ENCODE peak calls at places on chromosomes 3 and 15, in four cellular contexts. J, C, Z and D are unnamed samples. For H3K9me3, the result is how much of the 10 kb centered on the place peaks cover.

GRCh38 chr3:126881861-126882260 is 101.1 kb upstream of the PLXNA1 start:
- DNase-seq in Z (no peak), J (no peak), C (no peak), D (no peak)

GRCh38 chr3:13659221-13659969 is 110.5 kb downstream of the FBLN2 start:
- DNase-seq in Z (no peak), C (no peak), J (no peak), D (no peak)

GRCh38 chr3:61358364-61358763 is 107.1 kb upstream of the FHIT start:
- DNase-seq in C (no peak), Z (no peak), J (peak), D (no peak)

GRCh38 chr3:84968701-84969235 is 10.0 kb downstream of the CADM2 start:
- DNase-seq in C (no peak), Z (no peak), J (no peak), D (no peak)

GRCh38 chr15:34644851-34645250 is 61.4 kb upstream of the GOLGA8B start:
- DNase-seq in C (no peak), Z (no peak), J (no peak), D (no peak)

GRCh38 chr3:33636125-33636855 is 81.8 kb downstream of the CLASP2 start:
- DNase-seq in C (peak), Z (peak), J (no peak), D (no peak)

GRCh38 chr3:29852767-29853166 is 571.9 kb downstream of the RBMS3 start:
- DNase-seq in C (no peak), Z (no peak), J (no peak), D (no peak)

GRCh38 chr3:71591106-71591505 is 7.6 kb upstream of the FOXP1 start:
- DNase-seq in C (peak), J (no peak), Z (no peak), D (no peak)

GRCh38 chr15:74917676-74918075 is 11.0 kb upstream of the FAM219B start:
- DNase-seq in Z (no peak), C (peak), J (no peak), D (no peak)

GRCh38 chr15:74908635-74909034 is 2.0 kb upstream of the FAM219B start:
- DNase-seq in Z (no peak), C (no peak), J (no peak), D (no peak)

GRCh38 chr15:74907277-74907870 is 723 bp upstream of the FAM219B start:
- DNase-seq in J (no peak), Z (no peak), C (no peak), D (no peak)

GRCh38 chr15:74913041-74913440 is 6.4 kb upstream of the FAM219B start:
- DNase-seq in Z (no peak), J (no peak), C (peak), D (no peak)
- H3K27ac ChIP-seq in Z (no peak), J (no peak), C (peak), D (no peak)

DNA sequence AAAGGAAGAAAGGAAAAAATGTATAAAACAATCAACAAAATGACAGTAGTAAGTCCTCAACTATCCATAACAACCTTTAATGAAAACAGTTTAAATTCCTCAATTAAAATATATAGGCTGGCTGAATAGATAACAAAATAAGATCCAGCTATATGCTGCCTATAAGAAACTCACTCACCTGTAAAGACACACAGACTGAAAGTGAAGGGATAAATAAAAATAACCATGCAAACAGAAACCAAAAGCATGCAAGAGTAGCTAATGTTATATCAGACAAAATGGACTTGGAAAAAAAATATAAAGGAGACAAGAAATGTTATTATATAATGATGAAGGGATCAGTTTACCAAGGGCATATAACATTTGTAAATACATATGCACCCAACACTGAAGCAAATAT is 51.2 kb downstream of the AP4E1 start:
- DNase-seq in Z (no peak), J (no peak), C (no peak), D (no peak)
- H3K9me3 ChIP-seq in Z (under half), J (under half), C (under half), D (under half)

DNA sequence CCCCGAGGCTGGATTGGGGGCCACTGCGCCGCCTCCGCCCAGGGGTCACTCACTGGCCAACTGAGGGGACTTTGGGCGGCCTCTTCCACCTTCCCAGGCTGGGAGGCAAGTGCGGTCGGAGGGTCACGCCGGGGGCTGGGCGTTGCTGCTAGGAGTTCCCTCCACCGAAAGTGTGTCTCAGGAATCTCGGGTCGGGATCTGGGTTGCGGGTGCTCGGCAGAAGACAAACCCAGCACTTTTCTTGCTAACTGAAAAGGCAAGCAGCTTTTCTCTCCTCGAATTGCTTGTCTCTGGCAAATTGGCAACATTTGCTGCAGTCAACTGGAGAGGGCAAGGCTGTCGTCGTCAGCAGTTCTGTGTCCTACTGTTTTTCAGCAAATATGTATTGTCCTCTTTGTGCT is 376 bp upstream of the SLC30A4 start:
- DNase-seq in J (no peak), C (peak), Z (no peak), D (no peak)
- H3K4me3 ChIP-seq in J (peak), C (peak), Z (no peak), D (peak)

GRCh38 chr15:31471731-31472430 is 145.2 kb downstream of the KLF13 start:
- DNase-seq in C (peak), Z (no peak), J (no peak), D (no peak)
- H3K27ac ChIP-seq in C (peak), Z (peak), J (no peak), D (peak)

GRCh38 chr15:26449296-26449695 is 323.6 kb downstream of the GABRB3 start:
- DNase-seq in C (no peak), J (no peak), Z (no peak), D (no peak)
- H3K9me3 ChIP-seq in C (under half), J (under half), Z (under half), D (under half)

DNA sequence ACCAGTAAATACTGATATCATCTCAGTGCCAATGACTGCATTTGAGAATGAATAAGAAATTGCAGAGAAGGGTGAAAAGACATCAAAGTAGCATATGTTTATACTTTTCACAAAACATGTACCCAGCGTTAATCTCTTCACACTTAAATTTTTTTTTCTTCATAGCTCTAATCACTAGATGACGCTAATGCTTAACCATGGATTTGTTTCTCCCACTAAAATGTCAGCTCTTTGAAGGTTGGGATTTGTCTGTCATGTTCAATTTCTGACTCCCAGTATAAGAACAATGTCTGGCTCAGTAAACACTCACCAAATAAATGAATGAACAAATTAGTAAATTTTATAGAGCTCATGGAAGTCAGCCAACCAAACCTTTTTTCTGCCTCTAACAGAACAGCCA is 78.3 kb upstream of the LMCD1 start:
- DNase-seq in Z (no peak), C (no peak), J (no peak), D (no peak)
- H3K4me3 ChIP-seq in Z (no peak), C (no peak), J (no peak), D (no peak)

DNA sequence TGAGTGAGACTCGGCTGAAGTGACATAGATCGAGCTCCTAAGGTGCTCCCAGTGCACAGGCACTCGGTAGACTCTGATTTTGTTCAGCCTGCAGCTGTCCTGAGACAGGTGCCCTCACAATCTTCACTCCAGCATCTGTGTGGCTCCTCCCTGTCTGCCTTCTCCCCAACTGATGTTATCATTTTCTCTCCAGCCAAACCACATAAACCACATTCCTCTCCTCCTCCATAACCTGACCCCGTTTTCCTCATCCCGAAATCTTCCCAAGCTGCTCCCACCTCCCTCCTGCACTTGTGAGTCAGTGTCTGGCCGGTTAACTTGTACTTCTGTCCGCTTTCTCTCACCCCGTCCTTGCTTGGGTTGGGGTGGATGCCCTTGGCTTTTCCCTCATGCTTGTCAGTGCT is 93.3 kb upstream of the HACD2 start:
- DNase-seq in J (no peak), C (peak), Z (no peak), D (no peak)
- H3K27ac ChIP-seq in J (no peak), C (no peak), Z (no peak), D (no peak)

DNA sequence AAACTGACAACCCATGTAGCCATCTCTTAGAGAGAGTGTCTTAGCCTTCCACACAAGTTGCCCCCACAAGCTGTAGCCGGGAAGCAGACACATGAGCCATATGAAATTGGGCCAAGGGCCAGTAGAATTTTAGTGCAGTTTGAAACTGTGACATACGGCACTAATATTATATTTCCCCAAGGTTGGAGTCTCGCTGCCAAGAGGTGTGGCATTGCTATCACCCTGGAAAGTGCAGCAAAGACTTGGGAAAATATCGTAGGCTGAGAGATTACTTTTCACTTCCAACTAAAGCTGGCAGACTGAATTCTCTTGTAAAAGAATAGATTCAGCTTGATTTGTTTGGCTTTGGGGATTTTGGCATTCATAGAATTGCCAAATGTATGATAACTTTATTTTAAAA is 89.2 kb downstream of the ECT2 start:
- DNase-seq in Z (no peak), J (no peak), C (no peak), D (no peak)
- H3K9me3 ChIP-seq in Z (under half), J (under half), C (under half), D (under half)